ENCODE peak calls at places on chromosomes 4 and X, in ten cellular contexts. B is uterus; V is activated T-helper 1 cell treated with anti-CD3 and anti-CD28 coated beads, Interleukin-2, amount 50 U/mL, for 16 hours; M is stimulated activated naive CD8-positive, alpha-beta T cell treated with anti-CD3 and anti-CD28 coated beads, Interleukin-15, Interleukin-2, amounts not matched to agents 100 U/mL and 50 U/mL, for 24 hours; S is ACHN; W is right cardiac atrium; E is iris pigment epithelial cell; Z is vagina; O is MG63; Y is pons. L is an unnamed sample.

GRCh38 chr4:42397256-42397634 is at the start of gene SHISA3:
- DNase-seq in O (peak), S (peak), B (no peak), V (no peak), M (peak), Y (no peak), E (peak), Z (no peak), W (peak), L (no peak)

GRCh38 chr4:144903953-144904711 is 193.9 kb downstream of the ANAPC10 start:
- DNase-seq in V (no peak), E (peak), Y (no peak), O (no peak), W (no peak), S (no peak), Z (no peak), B (no peak), M (no peak), L (no peak)

GRCh38 chr4:73998040-73999011 is at the start of gene CXCL5:
- DNase-seq in W (peak), O (peak), B (no peak), Y (peak), S (no peak), Z (no peak), V (no peak), M (no peak), E (peak), L (no peak)

GRCh38 chr4:186486172-186486571 is 69.2 kb downstream of the MTNR1A start:
- DNase-seq in Z (no peak), Y (peak), B (no peak), O (peak), E (no peak), M (no peak), W (peak), S (no peak), V (no peak), L (no peak)

GRCh38 chr4:152988721-152989553 is 52.8 kb downstream of the FHDC1 start:
- DNase-seq in E (no peak), W (no peak), M (no peak), B (no peak), Z (no peak), Y (no peak), O (no peak), V (no peak), S (no peak), L (no peak)

GRCh38 chr4:183257808-183258207 is 62.3 kb downstream of the CLDN22 start:
- DNase-seq in M (no peak), E (no peak), Z (no peak), V (no peak), B (no peak), S (no peak), W (no peak), Y (no peak), O (no peak), L (no peak)

GRCh38 chrX:66098162-66098561 is 58.3 kb upstream of the VSIG4 start:
- DNase-seq in Y (no peak), O (no peak), V (no peak), B (no peak), M (no peak), S (no peak), E (no peak), Z (no peak), W (no peak), L (no peak)

GRCh38 chrX:57964975-57965374 is 54.7 kb upstream of the ZXDA start:
- DNase-seq in Y (no peak), E (no peak), M (no peak), B (no peak), S (no peak), O (no peak), W (no peak), Z (no peak), V (no peak), L (no peak)

GRCh38 chrX:132118361-132118760 is 9.5 kb downstream of the FRMD7 start:
- DNase-seq in W (no peak), E (no peak), Y (no peak), M (no peak), B (no peak), V (no peak), O (no peak), S (no peak), Z (no peak), L (no peak)

GRCh38 chr4:148253748-148254147 is 188.5 kb downstream of the NR3C2 start:
- DNase-seq in W (no peak), B (no peak), E (no peak), Z (no peak), Y (no peak), M (no peak), V (no peak), S (no peak), O (no peak), L (no peak)

GRCh38 chr4:39712819-39713607 is 15.1 kb downstream of the UBE2K start:
- DNase-seq in Z (no peak), W (no peak), E (no peak), M (no peak), O (no peak), B (no peak), V (no peak), S (no peak), Y (no peak), L (no peak)

GRCh38 chr4:56408978-56409377 is 21.7 kb upstream of the AASDH start:
- DNase-seq in E (no peak), S (no peak), W (no peak), Z (no peak), O (no peak), M (no peak), V (no peak), B (no peak), Y (no peak), L (no peak)

GRCh38 chr4:172983014-172983413 is 185.6 kb upstream of the GALNT7 start:
- DNase-seq in M (no peak), V (no peak), Z (no peak), Y (no peak), S (no peak), O (no peak), W (no peak), B (no peak), E (peak), L (no peak)

GRCh38 chr4:121238461-121238860 is 74.3 kb upstream of the TNIP3 start:
- DNase-seq in B (no peak), E (no peak), Z (no peak), O (no peak), V (no peak), W (no peak), M (no peak), Y (no peak), S (no peak), L (no peak)

GRCh38 chrX:154595559-154595958 is 10.6 kb downstream of the CTAG1A start:
- DNase-seq in M (no peak), O (no peak), V (no peak), W (no peak), S (no peak), Y (no peak), B (no peak), Z (no peak), E (peak), L (no peak)

GRCh38 chrX:115559672-115560071 is 1.3 kb upstream of the PLS3 start:
- DNase-seq in B (no peak), E (no peak), M (no peak), S (peak), V (no peak), W (no peak), Y (no peak), Z (no peak), O (no peak), L (no peak)

GRCh38 chr4:32462944-32463343 is 1742.8 kb downstream of the PCDH7 start:
- DNase-seq in S (peak), B (no peak), W (no peak), V (no peak), M (no peak), Y (no peak), O (no peak), Z (no peak), E (peak), L (no peak)